ENCODE peak calls at places on chromosomes 16 and 17, in ten cellular contexts. Z, I, O, G, Y, H, W, Q, U and B are unnamed samples. For H3K4me1, the result is how much of the 10 kb centered on the place peaks cover.

GRCh38 chr17:47622179-47622549 is 27.6 kb upstream of the KPNB1 start:
- DNase-seq in Z (no peak), I (no peak), O (no peak), G (no peak), Y (no peak), H (no peak), W (no peak), Q (no peak), U (peak), B (no peak)

GRCh38 chr16:88968589-88969280 is 8.3 kb downstream of the CBFA2T3 start:
- DNase-seq in Z (no peak), I (no peak), O (no peak), G (no peak), Y (peak), H (no peak), W (no peak), Q (no peak), U (no peak), B (no peak)

GRCh38 chr17:73798111-73798748 is 154.0 kb upstream of the SDK2 start:
- DNase-seq in Z (peak), I (no peak), O (no peak), G (no peak), Y (no peak), H (no peak), W (no peak), Q (no peak), U (peak), B (peak)

GRCh38 chr17:42112552-42113176 is at the start of gene DHX58:
- DNase-seq in Z (peak), I (peak), O (no peak), G (peak), Y (peak), H (no peak), W (no peak), Q (peak), U (peak), B (peak)

GRCh38 chr17:75753514-75754377 is 11.2 kb downstream of the GALK1 start:
- DNase-seq in Z (peak), I (peak), O (peak), G (no peak), Y (peak), H (no peak), W (no peak), Q (peak), U (peak), B (no peak)

GRCh38 chr16:57771141-57771785 is 31.0 kb downstream of the KIFC3 start:
- DNase-seq in Z (no peak), I (no peak), O (no peak), G (no peak), Y (no peak), H (no peak), W (no peak), Q (no peak), U (no peak), B (no peak)

GRCh38 chr17:66900126-66901010 is 64.1 kb upstream of the CACNG4 start:
- DNase-seq in Z (peak), I (no peak), O (no peak), G (no peak), Y (no peak), H (no peak), W (no peak), Q (no peak), U (peak), B (no peak)

GRCh38 chr17:68610554-68610953 is 9.4 kb upstream of the FAM20A start:
- DNase-seq in Z (no peak), I (no peak), O (no peak), G (no peak), Y (no peak), H (no peak), W (no peak), Q (no peak), U (no peak), B (no peak)

GRCh38 chr17:8285270-8286181 is 2.9 kb upstream of the RANGRF start:
- DNase-seq in Z (no peak), I (no peak), O (no peak), G (no peak), Y (no peak), H (no peak), W (no peak), Q (no peak), U (no peak), B (peak)

GRCh38 chr16:49876716-49877129 is 20.8 kb upstream of the ZNF423 start:
- DNase-seq in Z (peak), I (peak), O (peak), G (no peak), Y (peak), H (no peak), W (no peak), Q (peak), U (peak), B (peak)

GRCh38 chr17:15343749-15344148 is 2.4 kb upstream of the TEKT3 start:
- DNase-seq in Z (peak), I (no peak), O (no peak), G (no peak), Y (no peak), H (no peak), W (no peak), Q (no peak), U (peak), B (no peak)

GRCh38 chr17:40648326-40648968 is 829 bp upstream of the SMARCE1 start:
- DNase-seq in Z (peak), I (no peak), O (no peak), G (peak), Y (no peak), H (no peak), W (no peak), Q (no peak), U (no peak), B (peak)

GRCh38 chr16:85488414-85488813 is 124.7 kb upstream of the GSE1 start:
- DNase-seq in Z (no peak), I (no peak), O (no peak), G (no peak), Y (no peak), H (no peak), W (no peak), Q (no peak), U (no peak), B (no peak)

GRCh38 chr16:67394271-67395104 is 1.2 kb upstream of the TPPP3 start:
- DNase-seq in Z (peak), I (no peak), O (no peak), G (no peak), Y (peak), H (no peak), W (no peak), Q (no peak), U (no peak), B (no peak)

GRCh38 chr17:79035686-79036085 is 11.7 kb downstream of the C1QTNF1 start:
- DNase-seq in Z (no peak), I (no peak), O (no peak), G (no peak), Y (no peak), H (no peak), W (no peak), Q (no peak), U (no peak), B (no peak)

GRCh38 chr16:83842755-83843507 is 35.2 kb downstream of the HSBP1 start:
- DNase-seq in Z (no peak), I (no peak), O (no peak), G (no peak), Y (no peak), H (no peak), W (peak), Q (no peak), U (peak), B (peak)

GRCh38 chr17:4136373-4136772 is 6.5 kb downstream of the ZZEF1 start:
- DNase-seq in Z (no peak), I (peak), O (peak), G (peak), Y (peak), H (no peak), W (no peak), Q (no peak), U (no peak), B (peak)

GRCh38 chr17:64209983-64210382 is 53.1 kb downstream of the TEX2 start:
- DNase-seq in Z (no peak), I (no peak), O (no peak), G (no peak), Y (no peak), H (no peak), W (peak), Q (no peak), U (no peak), B (no peak)

GRCh38 chr16:68371706-68372380 is 61.0 kb downstream of the PRMT7 start:
- DNase-seq in Z (no peak), I (no peak), O (no peak), G (no peak), Y (peak), H (no peak), W (no peak), Q (no peak), U (no peak), B (no peak)

GRCh38 chr17:64326030-64326419 is 63.0 kb upstream of the TEX2 start:
- DNase-seq in Z (no peak), I (no peak), O (no peak), G (no peak), Y (no peak), H (no peak), W (no peak), Q (no peak), U (no peak), B (no peak)

GRCh38 chr16:69150146-69150865 is 17.9 kb downstream of the UTP4 start:
- DNase-seq in Z (peak), I (peak), O (no peak), G (peak), Y (no peak), H (no peak), W (no peak), Q (peak), U (peak), B (peak)

GRCh38 chr16:12703935-12704334 is 99.8 kb downstream of the CPPED1 start:
- DNase-seq in Z (peak), I (no peak), O (no peak), G (no peak), Y (no peak), H (no peak), W (no peak), Q (no peak), U (no peak), B (no peak)

GRCh38 chr16:3306078-3306477 is 781 bp downstream of the ZNF75A start:
- DNase-seq in Z (no peak), I (no peak), O (no peak), G (no peak), Y (no peak), H (no peak), W (no peak), Q (no peak), U (no peak), B (no peak)

GRCh38 chr17:46964315-46965265 is 14.5 kb downstream of the RPRML start:
- DNase-seq in Z (peak), I (no peak), O (no peak), G (no peak), Y (no peak), H (no peak), W (no peak), Q (no peak), U (peak), B (no peak)

GRCh38 chr17:41360291-41360995 is 9.2 kb downstream of the KRT33B start:
- DNase-seq in Z (peak), I (no peak), O (no peak), G (no peak), Y (no peak), H (no peak), W (no peak), Q (no peak), U (peak), B (no peak)

GRCh38 chr17:79812206-79812968 is 15.5 kb upstream of the CBX8 start:
- DNase-seq in Z (no peak), I (no peak), O (no peak), G (no peak), Y (no peak), H (no peak), W (no peak), Q (no peak), U (no peak), B (no peak)

GRCh38 chr16:68061396-68061795 is 23.8 kb upstream of the NFATC3 start:
- DNase-seq in Z (no peak), I (no peak), O (no peak), G (no peak), Y (peak), H (no peak), W (no peak), Q (no peak), U (no peak), B (no peak)

GRCh38 chr17:70138309-70138865 is 30.9 kb upstream of the KCNJ2 start:
- DNase-seq in Z (peak), I (no peak), O (no peak), G (no peak), Y (no peak), H (no peak), W (no peak), Q (no peak), U (no peak), B (no peak)

GRCh38 chr16:85394511-85395206 is 218.5 kb upstream of the GSE1 start:
- DNase-seq in Z (no peak), I (no peak), O (no peak), G (no peak), Y (peak), H (no peak), W (no peak), Q (no peak), U (no peak), B (no peak)

GRCh38 chr17:71217769-71218168 is 903.1 kb upstream of the SOX9 start:
- DNase-seq in Z (peak), I (no peak), O (no peak), G (no peak), Y (no peak), H (no peak), W (no peak), Q (no peak), U (no peak), B (no peak)

GRCh38 chr17:74147436-74147835 is 56.0 kb upstream of the RPL38 start:
- DNase-seq in Z (no peak), I (no peak), O (no peak), G (no peak), Y (no peak), H (no peak), W (peak), Q (no peak), U (no peak), B (no peak)

GRCh38 chr16:17555176-17555575 is 84.4 kb upstream of the XYLT1 start:
- DNase-seq in Z (peak), I (no peak), O (no peak), G (no peak), Y (no peak), H (no peak), W (no peak), Q (no peak), U (no peak), B (no peak)
- H3K27ac ChIP-seq in Z (no peak), I (no peak), O (no peak), G (no peak), Y (no peak), H (no peak), W (no peak), Q (no peak), U (no peak), B (no peak)

DNA sequence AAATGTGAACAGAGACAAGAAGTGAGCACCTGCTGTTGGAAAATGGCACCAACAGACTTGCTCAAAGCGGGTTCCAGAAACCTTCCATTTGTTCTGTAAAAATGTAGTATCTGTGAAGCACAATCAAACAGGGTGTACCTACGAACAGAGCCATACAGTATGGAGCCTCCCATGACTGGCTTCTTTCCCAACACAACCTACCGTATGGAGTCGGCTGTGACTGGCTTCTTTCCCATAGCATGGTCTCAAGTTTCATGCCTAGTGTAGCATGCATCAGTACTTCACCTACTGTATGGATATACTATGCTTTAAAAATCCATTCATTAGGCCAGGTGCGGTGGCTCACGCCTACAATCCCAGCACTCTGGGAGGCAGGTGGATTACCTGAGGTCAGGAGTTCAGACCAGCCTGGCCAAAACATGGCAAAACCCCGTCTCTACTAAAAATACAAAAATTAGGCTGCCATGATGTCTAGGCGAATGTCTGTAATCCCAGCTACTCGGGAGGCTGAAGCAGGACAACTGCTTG is 26.2 kb downstream of the YWHAE start:
- DNase-seq in Z (no peak), I (no peak), O (no peak), G (no peak), Y (no peak), H (no peak), W (no peak), Q (no peak), U (no peak), B (no peak)
- H3K4me1 ChIP-seq in Z (under half), I (under half), O (under half), G (under half), Y (half or more), H (under half), W (half or more), Q (under half), U (under half), B (under half)

DNA sequence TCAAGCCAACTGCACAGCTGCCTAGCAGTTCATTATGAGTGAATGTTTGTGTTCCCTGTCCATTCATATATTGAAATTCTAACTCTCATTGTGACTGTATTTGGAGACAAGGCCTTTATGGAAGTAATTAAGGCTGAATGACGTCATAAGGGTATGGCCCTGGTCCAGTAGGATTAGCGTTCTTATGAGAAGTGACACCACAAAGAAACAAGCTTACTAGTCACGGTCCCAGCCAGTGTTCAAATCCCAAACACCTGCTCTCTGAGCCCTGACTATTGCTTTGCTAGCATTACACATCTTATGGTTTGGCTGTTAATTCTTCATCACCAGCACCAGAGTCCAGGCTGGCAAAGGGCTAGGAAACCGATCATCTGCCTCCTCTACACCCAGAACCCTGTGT is 2.2 kb downstream of the ZNF668 start:
- DNase-seq in Z (peak), I (no peak), O (no peak), G (no peak), Y (no peak), H (no peak), W (no peak), Q (no peak), U (peak), B (peak)
- H3K4me3 ChIP-seq in Z (peak), I (no peak), O (peak), G (no peak), Y (peak), H (no peak), W (no peak), Q (no peak), U (peak), B (no peak)

GRCh38 chr17:50883850-50884291 is 17.7 kb upstream of the TOB1 start:
- DNase-seq in Z (no peak), I (peak), O (no peak), G (no peak), Y (no peak), H (no peak), W (no peak), Q (no peak), U (peak), B (peak)
- H3K27ac ChIP-seq in Z (no peak), I (no peak), O (peak), G (no peak), Y (peak), H (no peak), W (no peak), Q (no peak), U (peak), B (peak)

GRCh38 chr17:28327709-28328108 is 7.6 kb downstream of the IFT20 start:
- DNase-seq in Z (peak), I (no peak), O (no peak), G (no peak), Y (no peak), H (no peak), W (peak), Q (no peak), U (no peak), B (no peak)

GRCh38 chr17:28328325-28328724 is 6.9 kb downstream of the IFT20 start:
- DNase-seq in Z (no peak), I (no peak), O (no peak), G (no peak), Y (no peak), H (no peak), W (peak), Q (no peak), U (peak), B (no peak)

GRCh38 chr17:28325221-28325620 is 6.2 kb downstream of the TMEM97 start:
- DNase-seq in Z (no peak), I (no peak), O (no peak), G (no peak), Y (no peak), H (no peak), W (peak), Q (no peak), U (no peak), B (no peak)

GRCh38 chr17:28326114-28326513 is 7.1 kb downstream of the TMEM97 start:
- DNase-seq in Z (no peak), I (no peak), O (no peak), G (peak), Y (no peak), H (no peak), W (peak), Q (no peak), U (no peak), B (peak)

GRCh38 chr17:28327031-28327607 is 8.1 kb downstream of the TMEM97 start:
- DNase-seq in Z (peak), I (no peak), O (no peak), G (no peak), Y (no peak), H (no peak), W (peak), Q (no peak), U (no peak), B (no peak)
- H3K4me1 ChIP-seq in Z (under half), I (under half), O (under half), G (under half), Y (under half), H (under half), W (under half), Q (under half), U (under half), B (under half)

DNA sequence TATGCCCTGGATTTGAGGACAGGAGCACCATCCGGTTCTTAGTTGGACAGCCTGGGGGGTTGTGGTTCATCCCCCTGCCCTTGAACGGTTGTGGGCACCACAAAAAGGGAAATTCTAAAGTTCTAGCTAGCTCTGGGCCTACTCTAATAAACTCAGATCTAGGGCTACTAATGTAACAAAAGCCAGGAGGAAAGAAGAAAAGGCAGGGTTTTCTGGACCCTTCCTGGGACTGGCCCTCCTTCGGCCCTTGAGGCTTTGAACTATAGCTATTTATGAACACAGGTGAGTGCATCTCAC is 15.1 kb downstream of the ETV4 start:
- DNase-seq in Z (no peak), I (no peak), O (no peak), G (no peak), Y (no peak), H (no peak), W (no peak), Q (no peak), U (no peak), B (no peak)
- H3K4me3 ChIP-seq in Z (no peak), I (no peak), O (no peak), G (no peak), Y (no peak), H (no peak), W (no peak), Q (no peak), U (no peak), B (no peak)

DNA sequence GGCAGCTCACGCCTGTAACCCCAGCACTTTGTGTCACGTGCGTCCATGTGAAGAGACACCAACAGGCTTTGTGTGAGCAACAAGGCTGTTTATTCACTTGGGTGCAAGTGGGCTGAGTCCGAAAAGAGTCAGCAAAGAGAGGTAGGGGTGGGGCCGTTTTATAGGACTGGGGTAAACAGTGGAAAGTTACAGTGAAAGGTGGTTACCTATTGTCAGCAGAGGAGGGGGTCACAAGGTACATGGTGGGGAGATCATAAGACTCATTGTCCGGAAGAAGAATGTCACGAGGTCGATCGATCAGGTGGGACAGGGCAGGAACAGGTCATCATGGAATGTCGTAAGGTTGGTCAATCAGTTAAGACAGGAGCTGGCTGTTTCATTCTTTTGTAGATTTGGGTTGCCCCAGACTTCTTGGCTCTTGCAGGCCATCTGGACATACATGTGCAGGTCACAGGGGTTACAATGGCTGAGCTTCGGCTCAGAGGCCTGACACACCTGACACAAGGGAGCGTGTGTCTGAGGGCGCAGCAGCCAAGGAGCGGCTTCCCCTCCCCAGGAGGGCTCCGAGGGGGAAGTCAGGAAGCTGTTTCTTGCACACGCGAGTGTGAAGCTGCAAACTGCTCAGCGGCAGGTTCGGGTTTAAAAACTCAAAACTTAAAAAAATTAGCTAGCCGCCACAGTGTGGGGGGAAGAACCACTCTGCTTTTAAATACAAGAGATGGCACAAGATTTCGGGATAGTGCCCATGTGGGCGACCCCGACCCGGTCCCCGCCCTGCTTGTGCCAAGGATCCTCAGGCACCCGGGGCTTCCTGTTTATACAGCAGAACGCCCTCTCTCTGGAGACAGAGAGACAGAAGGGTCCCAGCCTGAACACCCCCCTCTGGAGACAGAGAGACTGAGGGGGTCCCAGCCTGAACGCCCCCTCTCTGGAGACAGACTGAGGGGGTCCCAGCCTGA is 12.4 kb upstream of the TEX19 start:
- DNase-seq in Z (no peak), I (no peak), O (no peak), G (no peak), Y (peak), H (no peak), W (no peak), Q (no peak), U (no peak), B (no peak)
- H3K27ac ChIP-seq in Z (no peak), I (no peak), O (no peak), G (no peak), Y (no peak), H (no peak), W (no peak), Q (no peak), U (no peak), B (no peak)